ENCODE peak calls at places on chromosomes 11 and 22, in six cellular contexts. X is uterus, E is GM12864, I is A549, S is WERI-Rb-1, Z is IMR-90. J is an unnamed sample.

GRCh38 chr11:10693509-10694071 is at the start of gene IRAG1:
- DNase-seq in X (peak), I (no peak), E (no peak), S (peak), Z (peak), J (peak)

GRCh38 chr11:68963779-68964178 is 17.0 kb downstream of the MRGPRD start:
- DNase-seq in X (peak), E (no peak), I (no peak), Z (peak), S (no peak), J (no peak)

GRCh38 chr11:10878408-10879214 is 20.8 kb upstream of the ZBED5 start:
- DNase-seq in Z (peak), I (peak), S (peak), X (no peak), E (no peak), J (peak)

GRCh38 chr22:49929553-49929979 is 11.1 kb downstream of the CRELD2 start:
- DNase-seq in X (peak), S (peak), Z (no peak), I (no peak), E (no peak), J (peak)

GRCh38 chr11:124769804-124770774 is 8.0 kb upstream of the ESAM start:
- DNase-seq in I (no peak), X (no peak), Z (peak), E (no peak), S (no peak), J (peak)

GRCh38 chr22:37920131-37920530 is 14.0 kb downstream of the MICALL1 start:
- DNase-seq in X (no peak), S (no peak), Z (no peak), I (no peak), E (no peak), J (no peak)

GRCh38 chr11:32003335-32003734 is 87.5 kb upstream of the RCN1 start:
- DNase-seq in E (no peak), I (no peak), Z (no peak), S (no peak), X (no peak), J (no peak)

GRCh38 chr11:120835601-120836228 is 188.2 kb upstream of the TBCEL start:
- DNase-seq in S (no peak), I (no peak), X (no peak), Z (peak), E (peak), J (no peak)

GRCh38 chr11:112785717-112786116 is 175.5 kb upstream of the NCAM1 start:
- DNase-seq in E (no peak), S (no peak), Z (peak), I (no peak), X (peak), J (peak)

GRCh38 chr11:43944761-43945311 is 2.4 kb downstream of the C11orf96 start:
- DNase-seq in Z (peak), I (peak), S (peak), E (no peak), X (peak), J (peak)

GRCh38 chr11:43948341-43949185 is 6.1 kb downstream of the C11orf96 start:
- DNase-seq in I (no peak), Z (no peak), X (peak), S (no peak), E (no peak), J (no peak)

GRCh38 chr11:43947815-43948214 is 5.4 kb downstream of the C11orf96 start:
- DNase-seq in I (no peak), E (no peak), Z (no peak), S (no peak), X (peak), J (no peak)

GRCh38 chr11:43943931-43944751 is 1.7 kb downstream of the C11orf96 start:
- DNase-seq in Z (peak), S (peak), I (peak), X (peak), E (no peak), J (peak)

GRCh38 chr11:43947003-43947500 is 4.6 kb downstream of the C11orf96 start:
- DNase-seq in X (peak), I (no peak), S (peak), E (no peak), Z (peak), J (peak)
- TF ChIP-seq CTCF in X (peak), I (no peak), S (peak), E (no peak), Z (peak), J (peak)

GRCh38 chr11:130698174-130698573 is 218.1 kb downstream of the SNX19 start:
- DNase-seq in I (no peak), E (no peak), S (no peak), X (no peak), Z (no peak), J (no peak)

GRCh38 chr11:130689222-130689908 is 226.9 kb downstream of the SNX19 start:
- DNase-seq in S (no peak), I (no peak), X (no peak), E (no peak), Z (no peak), J (peak)

GRCh38 chr11:130692220-130692619 is 224.1 kb downstream of the SNX19 start:
- DNase-seq in Z (no peak), S (no peak), I (no peak), X (no peak), E (no peak), J (no peak)

GRCh38 chr11:130691581-130691980 is 224.7 kb downstream of the SNX19 start:
- DNase-seq in E (no peak), Z (no peak), S (no peak), X (no peak), I (no peak), J (no peak)

GRCh38 chr11:130693543-130693942 is 222.7 kb downstream of the SNX19 start:
- DNase-seq in X (no peak), S (no peak), I (no peak), Z (no peak), E (no peak), J (no peak)
- H3K4me3 ChIP-seq in X (no peak), S (no peak), I (no peak), Z (no peak), E (no peak), J (no peak)

DNA sequence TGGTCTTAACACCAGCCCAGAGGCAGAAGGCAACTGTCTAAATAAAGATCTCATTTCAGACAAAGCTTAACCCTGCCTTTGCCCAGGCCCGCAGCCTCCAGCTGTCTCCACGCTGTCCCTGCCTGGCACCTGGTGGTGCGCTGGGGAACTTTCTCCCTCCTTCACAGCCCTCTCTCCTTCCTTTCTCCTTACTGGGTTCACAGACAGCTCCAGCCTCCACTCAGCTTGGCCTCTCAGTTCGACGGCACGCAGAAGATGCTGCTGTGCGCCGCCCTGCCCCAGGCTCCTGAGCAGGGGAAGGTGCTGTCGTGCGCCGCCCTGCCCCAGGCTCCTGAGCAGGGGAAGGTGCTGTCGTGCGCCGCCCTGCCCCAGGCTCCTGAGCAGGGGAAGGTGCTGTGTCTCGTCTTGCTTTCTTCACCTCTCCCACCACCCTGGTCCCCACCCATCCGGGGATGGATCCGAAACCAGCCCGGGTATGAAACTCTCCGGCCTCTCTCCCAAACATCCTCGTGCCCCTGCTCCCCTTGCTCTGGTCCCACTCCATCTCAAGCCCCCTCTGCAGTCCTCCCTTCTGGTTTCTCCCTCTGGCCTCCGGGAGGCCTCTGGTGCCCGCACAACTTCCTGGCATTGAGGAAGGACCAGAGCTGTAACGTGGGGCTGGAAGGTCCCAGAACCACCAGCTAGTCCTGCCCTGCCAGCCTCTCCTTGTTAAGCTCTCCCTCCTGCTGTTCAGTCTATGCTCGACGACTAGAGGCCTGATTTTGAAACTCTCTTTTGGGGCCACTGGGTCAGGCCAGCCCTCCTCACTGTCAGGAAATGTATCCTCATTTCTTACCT is 22.9 kb upstream of the JAM3 start:
- DNase-seq in S (peak), X (no peak), E (no peak), Z (no peak), I (no peak), J (no peak)
- TF ChIP-seq CTCF in S (peak), X (peak), E (peak), Z (peak), I (no peak), J (peak)

DNA sequence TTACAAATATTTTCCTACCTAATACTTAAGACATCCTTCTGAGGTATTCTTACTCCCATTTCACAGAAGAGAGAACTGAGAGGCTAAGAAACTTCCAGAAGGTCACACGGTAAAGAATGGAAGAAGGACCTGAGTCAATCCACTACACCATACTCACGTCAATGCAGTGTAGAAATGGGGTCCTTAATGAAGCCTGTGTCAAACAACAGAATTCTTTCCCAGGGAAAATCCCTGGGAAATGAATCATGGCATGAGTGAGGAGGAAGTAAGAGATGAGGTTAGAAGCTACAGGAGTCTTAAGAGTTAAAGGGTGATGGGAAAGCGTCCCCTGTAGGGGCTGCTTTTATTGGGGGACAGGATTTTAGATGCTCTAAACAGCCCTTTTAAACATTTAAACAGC is 147.9 kb downstream of the C11orf91 start:
- DNase-seq in Z (peak), E (no peak), X (no peak), I (no peak), S (no peak), J (peak)
- H3K4me3 ChIP-seq in Z (no peak), E (no peak), X (no peak), I (no peak), S (no peak), J (no peak)

J was measured in fibroblast of pulmonary artery.